ENCODE peak calls at places on chromosomes 6 and 20, in nine cellular contexts. K is kidney, G is fibroblast of lung, V is mammary epithelial cell, W is H9, P is SK-N-SH, J is neural progenitor cell, T is GM23248, C is astrocyte. L is an unnamed sample.

GRCh38 chr20:8509809-8510208 is 377.7 kb downstream of the PLCB1 start:
- DNase-seq in G (peak; percentile 46), P (peak; percentile 28), T (no peak), V (no peak), W (no peak), C (peak; percentile 29), K (no peak), J (no peak), L (no peak)

GRCh38 chr20:47196091-47197081 is 160.1 kb downstream of the ZMYND8 start:
- DNase-seq in W (peak; percentile 83), T (peak; percentile 81), C (peak; percentile 21), V (peak; percentile 47), G (peak; percentile 48), P (peak; percentile 83), J (peak; percentile 86), K (peak; percentile 86), L (peak; percentile 95)

GRCh38 chr6:87237804-87238203 is 82.4 kb downstream of the ZNF292 start:
- DNase-seq in V (no peak), P (peak; percentile 51), J (no peak), T (peak; percentile 52), W (no peak), C (peak; percentile 16), G (peak; percentile 28), K (no peak), L (no peak)

GRCh38 chr6:97870273-97870672 is 587.3 kb upstream of the MMS22L start:
- DNase-seq in K (no peak), P (no peak), W (no peak), C (no peak), G (no peak), J (no peak), V (no peak), T (no peak), L (no peak)

GRCh38 chr20:25867776-25868649 is 171.4 kb upstream of the ZNF337 start:
- DNase-seq in W (peak; percentile 78), C (no peak), G (peak; percentile 50), K (peak; percentile 93), J (peak; percentile 86), P (peak; percentile 71), T (peak; percentile 81), V (peak; percentile 59), L (peak; percentile 88)

GRCh38 chr6:35077006-35077712 is 64.0 kb downstream of the TCP11 start:
- DNase-seq in G (no peak), P (no peak), J (no peak), C (no peak), V (peak; percentile 84), W (no peak), K (peak; percentile 52), T (no peak), L (no peak)

GRCh38 chr20:10553326-10553984 is 118.3 kb downstream of the SLX4IP start:
- DNase-seq in V (peak; percentile 69), J (peak; percentile 80), T (peak; percentile 85), C (peak; percentile 47), P (peak; percentile 49), K (peak; percentile 78), W (peak; percentile 66), G (peak; percentile 68), L (peak; percentile 85)

GRCh38 chr6:74749211-74750142 is 456.4 kb downstream of the COL12A1 start:
- DNase-seq in J (peak; percentile 32), W (no peak), T (no peak), P (no peak), C (peak; percentile 87), G (peak; percentile 87), K (no peak), V (peak; percentile 78), L (no peak)

GRCh38 chr6:118581489-118581959 is 33.4 kb downstream of the PLN start:
- DNase-seq in J (no peak), P (no peak), C (peak; percentile 75), G (peak; percentile 81), V (peak; percentile 31), T (peak; percentile 81), W (no peak), K (no peak), L (no peak)

GRCh38 chr6:251920-252319 is 40.4 kb upstream of the DUSP22 start:
- DNase-seq in G (no peak), J (no peak), P (no peak), V (peak; percentile 72), W (no peak), T (no peak), C (no peak), K (no peak), L (no peak)

GRCh38 chr20:39607124-39607523 is 645.0 kb downstream of the DHX35 start:
- DNase-seq in V (peak; percentile 28), J (no peak), P (no peak), K (no peak), C (peak; percentile 57), T (peak; percentile 56), G (peak; percentile 64), W (no peak), L (no peak)

GRCh38 chr6:110044093-110044492 is 66.0 kb downstream of the GPR6 start:
- DNase-seq in P (no peak), V (peak; percentile 19), T (no peak), W (no peak), J (no peak), G (no peak), C (no peak), K (no peak), L (no peak)

GRCh38 chr20:25336561-25337422 is 53.8 kb downstream of the ABHD12 start:
- DNase-seq in G (peak; percentile 45), K (no peak), J (peak; percentile 35), P (no peak), W (peak; percentile 66), C (peak; percentile 29), V (peak; percentile 76), T (peak; percentile 12), L (peak; percentile 77)

GRCh38 chr20:10077081-10077471 is 42.3 kb downstream of the ANKEF1 start:
- DNase-seq in G (no peak), J (peak; percentile 36), C (no peak), T (no peak), K (no peak), V (no peak), W (peak; percentile 62), P (no peak), L (peak; percentile 87)

GRCh38 chr6:75416443-75416842 is 77.2 kb downstream of the FILIP1 start:
- DNase-seq in K (no peak), G (no peak), J (no peak), P (no peak), C (no peak), V (no peak), W (no peak), T (no peak), L (no peak)

GRCh38 chr20:13610205-13610604 is 28.5 kb downstream of the TASP1 start:
- DNase-seq in K (no peak), T (no peak), C (no peak), V (no peak), P (peak; percentile 9), J (peak; percentile 50), W (peak; percentile 49), G (no peak), L (peak; percentile 80)

GRCh38 chr6:42017021-42017643 is 33.2 kb upstream of the TAF8 start:
- DNase-seq in T (peak; percentile 82), V (peak; percentile 74), W (no peak), G (peak; percentile 84), C (peak; percentile 81), J (no peak), K (no peak), P (peak; percentile 55), L (no peak)

GRCh38 chr20:62310757-62311121 is 7.9 kb downstream of the ADRM1 start:
- DNase-seq in K (no peak), T (no peak), C (no peak), P (no peak), V (no peak), J (no peak), W (no peak), G (no peak), L (no peak)

GRCh38 chr6:29811377-29811776 is 16.2 kb upstream of the HLA-G start:
- DNase-seq in C (no peak), G (no peak), P (no peak), J (no peak), K (no peak), V (no peak), T (no peak), W (no peak), L (no peak)

GRCh38 chr6:113995632-113996031 is 24.7 kb upstream of the HDAC2 start:
- DNase-seq in J (peak; percentile 9), K (no peak), C (peak; percentile 98), P (peak; percentile 35), G (peak; percentile 99), T (peak; percentile 96), W (peak; percentile 54), V (peak; percentile 78), L (peak; percentile 70)

DNA sequence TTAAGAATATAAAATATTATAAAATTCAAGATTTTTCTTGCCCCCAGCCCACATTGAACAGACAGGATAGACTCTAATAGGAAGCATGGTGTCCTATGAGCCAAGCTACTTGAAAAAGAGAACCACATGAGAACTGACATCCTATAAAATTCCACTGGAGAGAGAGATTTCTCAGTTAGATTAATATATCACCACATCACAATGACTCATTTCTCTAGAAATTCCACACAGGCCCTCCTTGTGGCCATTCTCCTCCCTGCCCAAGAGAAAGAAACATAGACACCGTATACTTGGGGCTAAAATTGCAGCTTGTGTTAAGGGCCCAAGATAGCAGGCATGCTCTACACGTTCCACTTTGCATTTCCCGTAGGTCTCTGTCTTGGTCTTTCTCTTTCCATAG is 481.4 kb downstream of the PTPRT start:
- DNase-seq in T (no peak), C (no peak), P (no peak), J (no peak), K (no peak), G (no peak), W (no peak), V (no peak), L (no peak)
- H3K9me3 ChIP-seq in T (no peaks in the 10 kb centered on the region), C (peaks cover 4% of the 10 kb centered on the region), P (no peaks in the 10 kb centered on the region), J (no peaks in the 10 kb centered on the region), K (no peaks in the 10 kb centered on the region), G (no peaks in the 10 kb centered on the region), W (peaks cover 31% of the 10 kb centered on the region), V (peaks cover 17% of the 10 kb centered on the region), L (peaks cover 49% of the 10 kb centered on the region)

GRCh38 chr20:36543187-36544133 is 2.1 kb downstream of the MYL9 start:
- DNase-seq in T (peak; percentile 92), J (no peak), G (peak; percentile 74), K (peak; percentile 94), V (no peak), W (no peak), C (peak; percentile 64), P (no peak), L (peak; percentile 40)
- H3K9ac ChIP-seq in T (peak overlapping the region; percentile 95), J (no peak overlapping the region), G (peak overlapping the region; percentile 46), K (peak overlapping the region; percentile 75), V (no peak overlapping the region), W (no peak overlapping the region), C (peak overlapping the region; percentile 96), P (no peak overlapping the region), L (peak overlapping the region; percentile 81)

GRCh38 chr20:41958391-41958790 is 340.2 kb upstream of the CHD6 start:
- DNase-seq in C (no peak), K (no peak), J (no peak), P (no peak), G (no peak), V (no peak), T (no peak), W (no peak), L (no peak)
- H3K9me3 ChIP-seq in C (no peaks in the 10 kb centered on the region), K (no peaks in the 10 kb centered on the region), J (no peaks in the 10 kb centered on the region), P (no peaks in the 10 kb centered on the region), G (no peaks in the 10 kb centered on the region), V (peaks cover 22% of the 10 kb centered on the region), T (no peaks in the 10 kb centered on the region), W (no peaks in the 10 kb centered on the region), L (no peaks in the 10 kb centered on the region)

DNA sequence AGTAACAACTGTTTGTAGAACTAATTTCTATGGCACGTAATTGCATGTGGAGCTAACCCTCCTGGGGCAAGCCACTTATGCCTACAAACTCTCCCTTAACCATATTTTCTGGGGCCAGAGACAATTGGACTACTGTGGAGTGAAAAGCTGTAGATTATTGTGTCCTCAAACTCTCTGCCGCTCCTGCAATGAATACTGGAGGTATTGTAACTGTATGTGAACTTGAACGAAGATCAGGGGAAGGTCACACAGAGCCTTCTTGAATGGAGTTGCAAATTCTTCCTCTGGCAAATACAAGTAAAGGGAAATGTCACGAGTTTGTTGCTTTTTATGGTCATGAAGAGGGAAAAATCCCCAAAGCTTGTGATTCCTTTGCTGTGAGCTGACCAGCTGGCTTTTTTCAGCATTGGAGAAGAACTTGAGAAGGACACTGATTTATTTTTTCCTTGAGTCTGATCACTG is 18.2 kb downstream of the AKAP12 start:
- DNase-seq in G (peak; percentile 43), T (no peak), J (no peak), P (no peak), C (no peak), V (no peak), W (no peak), K (no peak), L (no peak)
- H3K9ac ChIP-seq in G (no peak overlapping the region), T (no peak overlapping the region), J (no peak overlapping the region), P (no peak overlapping the region), C (peak overlapping the region; percentile 2), V (no peak overlapping the region), W (no peak overlapping the region), K (no peak overlapping the region), L (no peak overlapping the region)